ENCODE peak calls at places on chromosomes 13 and 19, in seven cellular contexts. N is H1, X is GM12878, R is K562, K is HCT116, L is SK-N-SH, Z is HepG2. O is an unnamed sample.

GRCh38 chr13:92838786-92839185 is 387.8 kb upstream of the GPC6 start:
- DNase-seq in K (no peak), R (no peak), Z (peak), X (no peak), N (no peak), L (no peak), O (no peak)

GRCh38 chr19:6516659-6517291 is 14.1 kb upstream of the TNFSF9 start:
- DNase-seq in N (peak), X (no peak), L (peak), K (peak), R (peak), Z (peak), O (peak)

GRCh38 chr13:25881946-25882574 is 169.8 kb downstream of the SHISA2 start:
- DNase-seq in K (no peak), Z (no peak), N (no peak), L (peak), X (no peak), R (no peak), O (peak)

GRCh38 chr13:74920945-74921725 is 560.8 kb downstream of the TBC1D4 start:
- DNase-seq in K (no peak), N (no peak), Z (no peak), X (no peak), R (peak), L (no peak), O (no peak)

GRCh38 chr13:102999498-102999897 is 66.7 kb downstream of the SLC10A2 start:
- DNase-seq in X (no peak), L (no peak), N (no peak), K (no peak), R (no peak), Z (no peak), O (no peak)

GRCh38 chr19:5308471-5309437 is 31.9 kb downstream of the PTPRS start:
- DNase-seq in L (peak), Z (no peak), X (no peak), N (no peak), K (peak), R (peak), O (no peak)

GRCh38 chr19:19348266-19348665 is 27.6 kb downstream of the MAU2 start:
- DNase-seq in N (no peak), X (no peak), L (no peak), K (no peak), Z (no peak), R (no peak), O (no peak)

GRCh38 chr13:59103004-59103768 is 1060.5 kb downstream of the DIAPH3 start:
- DNase-seq in R (no peak), Z (no peak), N (no peak), K (no peak), X (no peak), L (peak), O (no peak)

GRCh38 chr13:57858376-57858775 is 226.8 kb downstream of the PCDH17 start:
- DNase-seq in R (no peak), K (no peak), L (no peak), N (no peak), X (no peak), Z (no peak), O (no peak)

GRCh38 chr19:8988204-8988603 is 22.0 kb downstream of the MUC16 start:
- DNase-seq in L (no peak), Z (no peak), X (no peak), R (peak), N (peak), K (peak), O (no peak)

GRCh38 chr13:24306632-24307031 is 2.7 kb upstream of the C1QTNF9 start:
- DNase-seq in Z (peak), N (no peak), L (no peak), R (no peak), X (no peak), K (no peak), O (peak)

GRCh38 chr13:68895696-68896095 is 1211.9 kb upstream of the ATXN8OS start:
- DNase-seq in Z (no peak), K (no peak), R (no peak), N (no peak), X (no peak), L (no peak), O (no peak)

GRCh38 chr19:37466798-37467607 is at the start of gene ZNF569:
- DNase-seq in N (peak), Z (peak), K (no peak), L (peak), R (peak), X (peak), O (peak)

GRCh38 chr19:44735011-44735410 is 13.5 kb upstream of the BCL3 start:
- DNase-seq in L (peak), R (no peak), N (no peak), Z (no peak), K (no peak), X (no peak), O (no peak)

GRCh38 chr13:43357435-43358065 is 334.2 kb downstream of the DNAJC15 start:
- DNase-seq in Z (no peak), X (no peak), K (no peak), N (no peak), L (no peak), R (no peak), O (no peak)

GRCh38 chr13:91308299-91308698 is 39.2 kb upstream of the MIR17HG start:
- DNase-seq in K (no peak), R (no peak), L (no peak), X (no peak), N (no peak), Z (no peak), O (no peak)

GRCh38 chr19:41697198-41697855 is 9.3 kb upstream of the CEACAM7 start:
- DNase-seq in L (no peak), X (no peak), N (no peak), R (no peak), K (no peak), Z (no peak), O (no peak)

GRCh38 chr13:25171517-25172302 is at the start of gene AMER2:
- DNase-seq in X (no peak), L (peak), Z (no peak), N (peak), K (no peak), R (no peak), O (no peak)

GRCh38 chr13:46726347-46726746 is 70.6 kb downstream of the ESD start:
- DNase-seq in K (no peak), L (no peak), R (no peak), X (no peak), Z (no peak), N (no peak), O (no peak)

GRCh38 chr13:46731535-46731934 is 65.4 kb downstream of the ESD start:
- DNase-seq in X (no peak), N (no peak), K (no peak), L (no peak), Z (no peak), R (no peak), O (no peak)

DNA sequence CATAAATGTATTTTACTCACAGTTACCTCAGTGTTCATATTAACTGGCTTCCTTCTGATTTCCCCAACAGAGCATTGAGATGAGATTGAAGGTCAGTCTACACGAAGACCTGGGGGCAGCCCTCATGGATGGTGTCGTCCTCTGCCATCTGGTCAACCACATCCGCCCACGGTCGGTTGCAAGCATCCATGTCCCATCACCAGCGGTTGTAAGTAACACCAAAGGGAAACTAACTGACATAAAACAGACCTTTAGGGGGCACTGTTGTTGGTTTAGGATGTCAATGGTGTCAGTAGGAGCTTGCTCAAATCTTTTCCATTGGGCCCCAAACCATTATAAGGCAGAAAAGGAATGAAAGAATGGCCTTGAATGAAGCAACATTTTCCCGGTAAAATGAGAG is 68.2 kb downstream of the ESD start:
- DNase-seq in X (no peak), Z (peak), L (no peak), N (no peak), K (no peak), R (peak), O (peak)
- TF ChIP-seq JUND in X (no peak), Z (no peak), L (no peak), N (no peak), K (no peak), R (no peak), O (no peak)

DNA sequence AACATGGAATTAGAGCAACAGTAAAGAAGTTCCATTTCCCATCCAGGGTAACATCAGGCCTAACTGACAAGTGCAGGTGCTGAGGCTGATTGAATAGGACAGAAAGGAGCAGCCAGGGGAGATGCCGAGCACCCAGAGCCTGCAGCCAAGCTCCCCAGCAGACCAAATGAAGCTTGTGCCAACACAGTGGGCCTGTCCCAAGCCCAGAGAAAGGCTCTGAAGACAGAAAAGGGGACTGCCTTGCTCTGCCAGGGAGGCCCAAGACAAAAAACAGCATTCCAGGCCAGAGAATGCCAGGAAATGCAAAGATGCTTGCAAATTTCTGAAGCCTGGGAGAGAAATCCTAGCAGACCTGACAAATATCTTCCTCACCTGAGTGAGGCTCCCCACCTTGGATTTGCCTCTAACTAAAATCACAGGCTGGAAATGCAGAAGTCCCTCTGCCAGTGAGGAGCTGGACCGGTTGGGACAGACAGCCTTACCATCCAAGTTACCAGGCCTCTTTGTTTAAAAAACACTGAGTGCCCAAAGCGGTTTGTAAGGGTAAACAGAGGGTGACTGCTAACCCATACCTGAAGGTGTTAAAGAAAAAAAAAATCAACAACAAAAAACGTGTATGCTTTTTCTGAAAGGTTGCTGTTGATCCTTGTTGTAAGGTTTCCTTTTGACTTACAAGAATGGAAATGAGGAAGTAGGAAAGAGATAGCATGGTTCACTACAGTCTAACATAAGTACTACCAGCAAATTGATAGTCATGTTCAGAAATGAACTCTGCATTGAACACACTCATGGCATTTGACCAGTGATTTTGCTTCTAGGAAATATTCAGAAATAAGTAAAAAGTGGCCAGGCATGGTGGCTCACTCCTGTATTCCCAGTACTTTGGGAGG is 11.9 kb upstream of the HMGB1 start:
- DNase-seq in K (no peak), X (no peak), L (no peak), R (no peak), Z (no peak), N (peak), O (peak)
- TF ChIP-seq JUND in K (no peak), X (no peak), L (no peak), R (no peak), Z (no peak), N (no peak), O (no peak)

GRCh38 chr19:30065680-30066606 is 123.9 kb downstream of the URI1 start:
- DNase-seq in X (no peak), K (no peak), Z (no peak), L (peak), R (no peak), N (no peak), O (no peak)
- TF ChIP-seq JUND in X (no peak), K (no peak), Z (no peak), L (no peak), R (no peak), N (no peak), O (no peak)

DNA sequence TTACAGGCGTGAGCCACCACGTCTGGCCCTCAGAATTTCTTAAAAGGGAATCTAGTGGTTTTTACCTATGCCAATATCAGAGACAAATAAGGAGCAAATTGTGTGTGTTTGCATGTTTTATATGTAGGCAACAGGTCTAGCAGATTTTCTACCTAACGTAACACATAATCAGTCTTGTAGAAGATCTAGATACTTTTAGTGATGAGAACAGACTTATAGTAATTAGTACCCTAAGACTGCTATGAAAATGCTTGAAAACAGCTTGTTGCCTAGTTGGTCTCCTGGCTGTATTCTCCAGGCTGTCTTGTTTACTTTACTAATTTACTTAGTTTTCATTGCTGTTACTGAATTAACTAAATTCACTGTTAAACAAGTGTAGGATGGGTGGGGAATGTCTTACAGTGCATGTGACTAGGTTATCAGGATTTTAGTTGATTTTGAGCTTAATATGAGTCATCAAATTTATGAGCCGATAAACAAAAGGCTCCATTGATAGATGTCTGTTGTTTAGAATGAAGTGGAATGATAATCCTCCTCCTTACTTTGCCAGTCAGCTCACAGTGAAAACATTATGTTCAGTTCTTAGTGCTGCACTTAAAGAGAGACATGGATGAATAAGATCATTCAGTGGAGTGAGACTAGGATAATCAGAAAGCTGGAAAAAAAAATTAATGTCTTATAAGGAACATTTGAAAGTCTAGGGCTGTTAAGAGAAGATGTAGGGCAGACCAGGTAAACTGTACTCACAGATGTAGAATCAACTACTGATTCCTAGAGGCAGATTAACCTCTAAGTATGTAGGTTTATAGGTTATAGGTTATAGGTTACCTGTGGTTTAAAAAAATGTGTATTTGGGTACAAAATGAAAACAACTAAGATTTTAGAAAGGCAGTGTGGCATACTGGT is 22.4 kb downstream of the GTF2F2 start:
- DNase-seq in X (no peak), R (no peak), L (no peak), K (peak), Z (peak), N (no peak), O (no peak)
- TF ChIP-seq JUND in X (no peak), R (peak), L (peak), K (peak), Z (no peak), N (no peak), O (no peak)

GRCh38 chr19:990119-990571 is 6.0 kb downstream of the WDR18 start:
- DNase-seq in N (no peak), L (no peak), X (no peak), R (no peak), K (no peak), Z (no peak), O (no peak)

GRCh38 chr19:992670-993055 is 7.6 kb upstream of the GRIN3B start:
- DNase-seq in X (no peak), R (no peak), K (no peak), Z (no peak), N (no peak), L (no peak), O (no peak)

GRCh38 chr19:990746-991145 is 6.6 kb downstream of the WDR18 start:
- DNase-seq in Z (no peak), N (no peak), L (no peak), K (no peak), R (no peak), X (no peak), O (no peak)

GRCh38 chr19:991932-992669 is 8.0 kb downstream of the WDR18 start:
- DNase-seq in Z (no peak), L (no peak), R (no peak), K (no peak), X (no peak), N (no peak), O (no peak)

DNA sequence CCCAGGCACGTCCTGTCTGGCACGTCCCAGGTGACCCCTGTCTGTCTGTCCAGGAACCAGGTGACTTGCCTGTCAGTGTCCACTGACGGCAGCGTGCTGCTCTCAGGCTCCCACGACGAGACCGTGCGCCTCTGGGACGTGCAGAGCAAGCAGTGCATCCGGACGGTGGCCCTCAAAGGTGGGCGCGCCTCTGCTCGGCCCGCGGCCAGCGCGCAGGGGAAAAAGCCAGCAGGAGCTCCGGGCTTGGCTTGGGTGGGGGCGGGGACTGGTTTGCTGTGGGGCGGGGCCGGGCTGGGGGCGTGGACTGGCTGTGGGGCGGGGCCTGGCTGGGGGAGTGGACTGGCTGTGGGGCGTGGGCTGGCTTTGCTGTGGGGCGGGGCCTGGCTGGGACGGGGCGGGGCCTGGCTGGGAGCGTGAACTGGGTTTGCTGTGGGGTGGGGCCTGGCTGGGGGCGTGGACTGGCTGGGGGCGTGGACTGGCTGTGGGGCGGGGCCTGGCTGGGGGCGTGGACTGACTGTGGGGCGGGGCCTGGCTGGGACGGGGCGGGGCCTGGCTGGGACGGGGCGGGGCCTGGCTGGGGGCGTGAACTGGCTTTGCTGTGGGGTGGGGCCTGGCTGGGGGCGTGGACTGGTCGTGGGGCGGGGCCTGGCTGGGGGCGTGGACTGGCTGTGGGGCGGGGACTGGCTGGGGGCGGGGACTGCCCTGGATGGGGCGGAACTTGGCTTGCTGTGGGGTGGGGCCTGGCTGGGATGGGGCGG is 7.2 kb downstream of the WDR18 start:
- DNase-seq in R (peak), X (no peak), L (peak), N (peak), K (peak), Z (no peak), O (peak)
- TF ChIP-seq JUND in R (no peak), X (no peak), L (no peak), N (no peak), K (no peak), Z (no peak), O (no peak)

GRCh38 chr19:15467734-15468214 is 3.4 kb upstream of the RASAL3 start:
- DNase-seq in N (no peak), X (no peak), L (no peak), R (no peak), K (no peak), Z (no peak), O (no peak)

GRCh38 chr19:15461694-15462093 is 2.6 kb downstream of the RASAL3 start:
- DNase-seq in Z (no peak), R (no peak), X (no peak), L (no peak), K (no peak), N (no peak), O (no peak)

GRCh38 chr19:15466851-15467733 is 2.7 kb upstream of the RASAL3 start:
- DNase-seq in Z (no peak), L (no peak), R (no peak), K (no peak), N (no peak), X (peak), O (peak)

GRCh38 chr19:15463865-15464371 is 426 bp downstream of the RASAL3 start:
- DNase-seq in N (no peak), X (no peak), K (no peak), L (no peak), Z (no peak), R (no peak), O (no peak)

GRCh38 chr19:15464394-15465385 is at the start of gene RASAL3:
- DNase-seq in Z (no peak), K (no peak), X (peak), N (no peak), R (no peak), L (no peak), O (no peak)
- TF ChIP-seq JUND in Z (no peak), K (no peak), X (no peak), N (no peak), R (no peak), L (no peak), O (no peak)

DNA sequence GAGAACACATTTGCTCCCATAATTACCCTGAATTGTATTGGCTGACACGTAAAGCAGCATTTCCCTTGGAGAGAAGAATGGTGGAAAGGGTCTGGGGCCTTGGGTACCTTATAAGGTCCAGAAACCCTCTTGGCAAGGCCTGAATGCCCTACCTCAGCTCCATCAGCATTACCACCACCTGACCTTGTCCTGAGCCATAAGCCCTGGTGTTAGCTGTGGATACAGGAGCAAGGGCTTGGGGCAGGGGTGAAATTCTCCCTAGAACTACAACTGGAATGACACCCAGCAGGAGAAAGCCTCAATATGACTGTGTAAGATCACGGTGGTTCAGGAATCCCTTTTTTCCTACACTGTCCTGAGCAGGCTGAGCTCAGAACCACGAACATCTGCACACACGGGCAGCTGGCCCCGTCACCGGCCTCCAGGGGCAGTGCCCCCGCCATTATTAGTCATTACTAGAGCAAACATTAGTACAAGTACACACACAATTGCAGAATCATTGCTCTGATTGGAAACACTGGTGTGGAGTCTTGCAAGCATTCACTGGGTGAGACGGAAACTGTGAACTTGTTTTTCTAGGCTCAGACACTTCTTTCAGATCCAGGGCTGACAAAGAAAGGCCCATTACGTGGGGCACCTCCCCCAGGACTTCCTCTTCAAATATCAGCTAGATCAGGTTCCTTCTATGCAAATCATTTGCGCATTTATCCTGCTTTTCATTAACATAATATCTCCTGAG is 26.7 kb upstream of the MTIF3 start:
- DNase-seq in K (no peak), N (no peak), Z (peak), R (no peak), L (no peak), X (no peak), O (peak)
- TF ChIP-seq JUND in K (no peak), N (no peak), Z (no peak), R (no peak), L (no peak), X (peak), O (no peak)